ENCODE peak calls at places on chromosomes 1 and 21, in four cellular contexts. One of them, this sample, is unnamed.

GRCh38 chr1:11132571-11133293 is 33.1 kb upstream of the EXOSC10 start:
- DNase-seq in A549: no peak
- DNase-seq in mucosa of descending colon: no peak
- DNase-seq in HFF-Myc: no peak
- DNase-seq in this sample: no peak

GRCh38 chr1:28104866-28105467 is 16.6 kb upstream of the EYA3 start:
- DNase-seq in A549: peak
- DNase-seq in mucosa of descending colon: peak
- DNase-seq in HFF-Myc: no peak
- DNase-seq in this sample: peak

GRCh38 chr1:204139952-204140351 is 11.9 kb downstream of the ETNK2 start:
- DNase-seq in A549: no peak
- DNase-seq in mucosa of descending colon: no peak
- DNase-seq in HFF-Myc: no peak
- DNase-seq in this sample: no peak

GRCh38 chr1:150793231-150793630 is 14.8 kb downstream of the CTSK start:
- DNase-seq in A549: no peak
- DNase-seq in mucosa of descending colon: no peak
- DNase-seq in HFF-Myc: no peak
- DNase-seq in this sample: no peak

GRCh38 chr1:198497326-198498220 is 42.9 kb downstream of the ATP6V1G3 start:
- DNase-seq in A549: no peak
- DNase-seq in mucosa of descending colon: peak
- DNase-seq in HFF-Myc: no peak
- DNase-seq in this sample: peak

GRCh38 chr1:201456499-201457309 is 12.3 kb downstream of the PHLDA3 start:
- DNase-seq in A549: peak
- DNase-seq in mucosa of descending colon: peak
- DNase-seq in HFF-Myc: no peak
- DNase-seq in this sample: peak

GRCh38 chr1:162230096-162230495 is 146.6 kb downstream of the SPATA46 start:
- DNase-seq in A549: peak
- DNase-seq in mucosa of descending colon: peak
- DNase-seq in HFF-Myc: no peak
- DNase-seq in this sample: peak

GRCh38 chr1:167109125-167109524 is 15.2 kb downstream of the STYXL2 start:
- DNase-seq in A549: no peak
- DNase-seq in mucosa of descending colon: no peak
- DNase-seq in HFF-Myc: no peak
- DNase-seq in this sample: no peak

GRCh38 chr1:240363315-240363714 is 248.6 kb downstream of the GREM2 start:
- DNase-seq in A549: no peak
- DNase-seq in mucosa of descending colon: no peak
- DNase-seq in HFF-Myc: no peak
- DNase-seq in this sample: no peak

GRCh38 chr1:84299536-84300260 is 1.8 kb upstream of the SAMD13 start:
- DNase-seq in A549: no peak
- DNase-seq in mucosa of descending colon: no peak
- DNase-seq in HFF-Myc: no peak
- DNase-seq in this sample: peak

GRCh38 chr21:25283720-25284119 is 323.6 kb downstream of the MRPL39 start:
- DNase-seq in A549: peak
- DNase-seq in mucosa of descending colon: no peak
- DNase-seq in HFF-Myc: no peak
- DNase-seq in this sample: peak

GRCh38 chr1:50272923-50273322 is 150.3 kb downstream of the DMRTA2 start:
- DNase-seq in A549: no peak
- DNase-seq in mucosa of descending colon: no peak
- DNase-seq in HFF-Myc: no peak
- DNase-seq in this sample: no peak

GRCh38 chr1:162562452-162562828 is 918 bp downstream of the UAP1 start:
- DNase-seq in A549: peak
- DNase-seq in mucosa of descending colon: peak
- DNase-seq in HFF-Myc: no peak
- DNase-seq in this sample: peak

DNA sequence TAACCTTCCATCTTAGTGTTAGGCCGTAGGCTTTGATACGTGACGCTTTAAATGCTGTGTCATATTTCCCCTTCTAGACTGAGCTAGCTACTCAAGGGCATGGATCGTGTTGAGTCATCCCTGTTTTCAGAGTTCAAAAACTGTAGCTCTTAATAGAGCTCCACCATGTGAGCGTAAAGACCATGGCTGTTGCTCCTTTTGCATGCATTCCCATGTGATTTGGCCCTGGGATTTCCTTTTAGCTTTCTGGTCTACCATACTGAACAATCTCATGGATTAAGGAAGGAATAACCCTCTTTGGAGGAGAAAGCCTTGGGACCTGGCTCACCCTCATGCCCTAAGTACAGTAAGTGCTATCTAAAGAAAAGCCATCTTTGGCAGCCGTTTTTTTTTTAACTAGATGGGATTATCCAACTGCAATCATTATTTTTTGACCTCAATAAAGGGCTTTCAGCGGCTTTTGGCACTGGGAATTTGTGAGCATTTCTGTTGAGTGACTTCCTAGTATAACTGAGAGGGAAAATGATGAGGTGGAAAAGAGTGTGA is 76.6 kb downstream of the PLPP3 start:
- DNase-seq in A549: peak
- DNase-seq in mucosa of descending colon: no peak
- DNase-seq in HFF-Myc: no peak
- DNase-seq in this sample: peak
- TF ChIP-seq CTCF in A549: no peak
- TF ChIP-seq CTCF in mucosa of descending colon: no peak
- TF ChIP-seq CTCF in HFF-Myc: no peak
- TF ChIP-seq CTCF in this sample: no peak

DNA sequence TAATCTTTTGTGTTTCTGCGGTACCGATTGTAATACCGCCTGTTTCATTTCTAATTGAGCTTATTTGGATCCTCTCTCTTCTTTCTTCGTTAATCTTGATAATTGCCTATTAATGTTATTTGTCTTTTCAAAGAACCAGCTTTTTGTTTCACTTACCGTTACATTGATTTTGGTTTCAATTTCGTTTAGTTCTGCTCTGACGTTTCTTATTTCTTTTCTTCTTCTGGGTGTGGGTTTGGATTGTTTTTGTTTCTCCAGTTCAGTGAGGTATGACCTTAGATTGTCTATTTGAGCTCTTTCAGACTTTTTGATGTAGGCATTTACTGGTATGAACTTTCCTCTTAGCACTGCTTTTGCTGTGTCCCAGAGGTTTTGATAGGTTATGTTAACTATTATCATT is 9.4 kb downstream of the OR2M2 start:
- DNase-seq in A549: no peak
- DNase-seq in mucosa of descending colon: no peak
- DNase-seq in HFF-Myc: no peak
- DNase-seq in this sample: no peak
- H3K4me3 ChIP-seq in A549: no peak
- H3K4me3 ChIP-seq in mucosa of descending colon: no peak
- H3K4me3 ChIP-seq in HFF-Myc: no peak
- H3K4me3 ChIP-seq in this sample: no peak

DNA sequence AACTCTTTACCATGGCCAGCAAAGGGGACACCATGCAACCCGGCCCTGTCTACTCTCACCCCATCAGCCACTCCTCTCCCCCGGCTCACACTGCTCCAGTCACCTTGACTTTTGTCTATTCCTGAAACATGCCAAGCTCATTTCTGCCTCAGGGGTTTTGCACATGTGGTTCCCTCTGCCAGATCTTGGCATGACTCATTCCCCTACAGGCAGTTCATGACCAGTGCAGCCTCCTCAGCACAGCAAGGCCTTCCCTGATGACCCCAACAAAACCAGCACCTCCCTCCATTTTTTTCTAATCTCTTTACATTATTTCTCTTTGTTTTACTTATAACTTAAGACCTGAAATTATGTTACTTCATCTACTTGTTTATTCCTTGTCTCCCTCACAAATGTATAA is 58.6 kb upstream of the GJB5 start:
- DNase-seq in A549: peak
- DNase-seq in mucosa of descending colon: no peak
- DNase-seq in HFF-Myc: peak
- DNase-seq in this sample: no peak
- TF ChIP-seq CTCF in A549: no peak
- TF ChIP-seq CTCF in mucosa of descending colon: no peak
- TF ChIP-seq CTCF in HFF-Myc: peak
- TF ChIP-seq CTCF in this sample: no peak

GRCh38 chr1:15411593-15412487 is 2.2 kb downstream of the EFHD2 start:
- DNase-seq in A549: no peak
- DNase-seq in mucosa of descending colon: peak
- DNase-seq in HFF-Myc: no peak
- DNase-seq in this sample: peak
- H3K4me3 ChIP-seq in A549: peak
- H3K4me3 ChIP-seq in mucosa of descending colon: peak
- H3K4me3 ChIP-seq in HFF-Myc: peak
- H3K4me3 ChIP-seq in this sample: peak

GRCh38 chr1:116268211-116268610 is 104.8 kb upstream of the ATP1A1 start:
- DNase-seq in A549: peak
- DNase-seq in mucosa of descending colon: peak
- DNase-seq in HFF-Myc: no peak
- DNase-seq in this sample: peak

GRCh38 chr1:116273042-116273783 is 99.8 kb upstream of the ATP1A1 start:
- DNase-seq in A549: no peak
- DNase-seq in mucosa of descending colon: no peak
- DNase-seq in HFF-Myc: no peak
- DNase-seq in this sample: no peak

GRCh38 chr1:116266864-116267212 is 106.2 kb upstream of the ATP1A1 start:
- DNase-seq in A549: no peak
- DNase-seq in mucosa of descending colon: no peak
- DNase-seq in HFF-Myc: no peak
- DNase-seq in this sample: no peak

GRCh38 chr1:116265931-116266863 is 106.8 kb upstream of the ATP1A1 start:
- DNase-seq in A549: no peak
- DNase-seq in mucosa of descending colon: no peak
- DNase-seq in HFF-Myc: no peak
- DNase-seq in this sample: no peak

GRCh38 chr1:116270316-116271057 is 102.6 kb upstream of the ATP1A1 start:
- DNase-seq in A549: no peak
- DNase-seq in mucosa of descending colon: no peak
- DNase-seq in HFF-Myc: no peak
- DNase-seq in this sample: no peak
- TF ChIP-seq CTCF in A549: no peak
- TF ChIP-seq CTCF in mucosa of descending colon: no peak
- TF ChIP-seq CTCF in HFF-Myc: no peak
- TF ChIP-seq CTCF in this sample: no peak

DNA sequence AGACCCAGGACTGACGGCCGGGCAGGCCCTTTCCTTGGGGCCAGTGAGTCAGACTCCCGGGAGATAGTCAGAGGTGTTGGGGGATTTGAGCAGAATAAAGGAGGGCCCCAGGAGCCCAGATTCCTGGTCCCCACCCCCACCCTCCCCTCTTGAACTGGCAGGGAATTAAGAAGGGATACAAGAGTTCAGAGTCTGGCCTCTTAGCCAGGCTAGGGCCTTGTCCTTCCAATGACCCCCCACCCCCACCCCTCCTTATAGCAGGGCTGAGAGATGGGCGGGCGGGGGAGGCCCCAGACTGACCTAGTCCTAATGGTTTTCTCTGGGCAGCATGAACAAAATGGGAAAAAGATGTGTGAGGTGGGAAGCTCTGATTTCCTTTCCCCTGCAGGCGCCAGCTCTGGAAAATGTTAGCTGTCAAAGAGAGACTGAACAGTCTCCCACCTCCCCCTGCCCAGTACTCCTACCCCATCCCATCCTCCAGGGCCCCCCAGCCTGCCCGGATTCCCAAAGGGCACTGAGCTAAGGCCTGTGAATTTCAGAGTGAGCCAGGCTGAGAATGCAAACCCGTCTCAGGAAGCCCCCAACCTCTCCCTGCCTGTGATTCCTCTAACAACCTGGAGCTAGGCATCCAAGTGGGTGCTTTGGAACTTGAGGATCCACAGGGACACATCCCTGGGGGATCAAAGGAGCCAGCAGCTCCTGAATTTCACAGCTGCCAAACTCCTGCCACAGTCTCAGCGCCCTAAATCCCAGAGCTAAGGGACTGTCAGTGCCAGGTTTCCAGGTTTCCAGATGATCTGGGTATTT is 5.8 kb upstream of the CRABP2 start:
- DNase-seq in A549: no peak
- DNase-seq in mucosa of descending colon: no peak
- DNase-seq in HFF-Myc: no peak
- DNase-seq in this sample: no peak
- H3K4me3 ChIP-seq in A549: no peak
- H3K4me3 ChIP-seq in mucosa of descending colon: no peak
- H3K4me3 ChIP-seq in HFF-Myc: no peak
- H3K4me3 ChIP-seq in this sample: no peak